ENCODE peak calls at places on chromosomes 11 and 22, in four cellular contexts. P, I, T and S are unnamed samples.

GRCh38 chr22:29044657-29045176 is 16.9 kb downstream of the C22orf31 start:
- DNase-seq in T (peak), P (peak), I (no peak), S (no peak)

GRCh38 chr11:42766191-42766590 is 545.6 kb upstream of the API5 start:
- DNase-seq in P (no peak), I (no peak), T (no peak), S (no peak)

GRCh38 chr11:28105869-28106268 is 2.1 kb downstream of the KIF18A start:
- DNase-seq in T (no peak), I (no peak), P (no peak), S (no peak)

GRCh38 chr11:83069441-83070043 is 2.2 kb downstream of the RAB30 start:
- DNase-seq in T (no peak), P (no peak), I (no peak), S (no peak)

GRCh38 chr22:31243339-31244043 is 31.4 kb downstream of the LIMK2 start:
- DNase-seq in P (no peak), I (no peak), T (no peak), S (no peak)

GRCh38 chr11:116376054-116376453 is 396.7 kb downstream of the BUD13 start:
- DNase-seq in T (no peak), I (no peak), P (no peak), S (no peak)

GRCh38 chr11:77201370-77201769 is 73.3 kb downstream of the MYO7A start:
- DNase-seq in P (no peak), I (no peak), T (peak), S (peak)

GRCh38 chr11:74278721-74279148 is 32.7 kb downstream of the P4HA3 start:
- DNase-seq in P (no peak), I (no peak), T (no peak), S (no peak)

GRCh38 chr11:74321487-74322188 is 10.2 kb upstream of the P4HA3 start:
- DNase-seq in P (peak), I (no peak), T (no peak), S (no peak)

GRCh38 chr11:1072116-1072820 is 2.4 kb upstream of the MUC2 start:
- DNase-seq in P (no peak), T (peak), I (no peak), S (no peak)

GRCh38 chr11:64535811-64536210 is 55.2 kb upstream of the SLC22A12 start:
- DNase-seq in I (no peak), T (no peak), P (no peak), S (no peak)

GRCh38 chr11:105334025-105334714 is 194.6 kb upstream of the CARD18 start:
- DNase-seq in T (no peak), I (no peak), P (no peak), S (peak)

GRCh38 chr11:76252625-76253024 is 46.3 kb upstream of the WNT11 start:
- DNase-seq in I (no peak), P (no peak), T (no peak), S (no peak)

GRCh38 chr22:29165336-29166060 is 40.2 kb upstream of the EMID1 start:
- DNase-seq in T (peak), I (no peak), P (no peak), S (no peak)

GRCh38 chr22:50695421-50696250 is 23.0 kb downstream of the SHANK3 start:
- DNase-seq in I (no peak), T (peak), P (no peak), S (no peak)

GRCh38 chr11:12052676-12053605 is 44.5 kb upstream of the DKK3 start:
- DNase-seq in P (no peak), I (no peak), T (peak), S (no peak)

GRCh38 chr22:24230911-24231656 is 13.8 kb downstream of the GGT5 start:
- DNase-seq in P (no peak), I (no peak), T (peak), S (peak)

GRCh38 chr22:30422481-30423295 is 2.9 kb upstream of the MTFP1 start:
- DNase-seq in P (peak), I (peak), T (peak), S (peak)

GRCh38 chr11:64568041-64568571 is 22.9 kb upstream of the SLC22A12 start:
- DNase-seq in P (no peak), T (peak), I (no peak), S (no peak)

GRCh38 chr22:32501797-32502290 is 27.2 kb downstream of the FBXO7 start:
- DNase-seq in T (no peak), P (no peak), I (no peak), S (no peak)

GRCh38 chr22:31926969-31927368 is 17.4 kb upstream of the YWHAH start:
- DNase-seq in I (no peak), T (no peak), P (no peak), S (no peak)

GRCh38 chr11:33475999-33476398 is 218.8 kb downstream of the HIPK3 start:
- DNase-seq in I (no peak), P (peak), T (no peak), S (no peak)

GRCh38 chr11:118896921-118897591 is 13.4 kb downstream of the CXCR5 start:
- DNase-seq in I (no peak), T (no peak), P (no peak), S (no peak)

GRCh38 chr11:91857194-91857593 is 367.4 kb upstream of the FAT3 start:
- DNase-seq in I (no peak), T (no peak), P (no peak), S (no peak)

GRCh38 chr11:118615282-118615979 is 8.0 kb downstream of the PHLDB1 start:
- DNase-seq in I (no peak), T (no peak), P (peak), S (no peak)

GRCh38 chr11:120106354-120106753 is 31.6 kb downstream of the TRIM29 start:
- DNase-seq in I (no peak), T (no peak), P (no peak), S (no peak)

GRCh38 chr11:47848636-47849155 is 546 bp upstream of the NUP160 start:
- DNase-seq in I (no peak), P (no peak), T (no peak), S (no peak)

GRCh38 chr11:68903631-68904457 is at the start of the genes IGHMBP2 and MRPL21:
- DNase-seq in T (peak), P (peak), I (peak), S (peak)

GRCh38 chr11:134783219-134783618 is 371.2 kb upstream of the B3GAT1 start:
- DNase-seq in T (no peak), I (no peak), P (no peak), S (no peak)

DNA sequence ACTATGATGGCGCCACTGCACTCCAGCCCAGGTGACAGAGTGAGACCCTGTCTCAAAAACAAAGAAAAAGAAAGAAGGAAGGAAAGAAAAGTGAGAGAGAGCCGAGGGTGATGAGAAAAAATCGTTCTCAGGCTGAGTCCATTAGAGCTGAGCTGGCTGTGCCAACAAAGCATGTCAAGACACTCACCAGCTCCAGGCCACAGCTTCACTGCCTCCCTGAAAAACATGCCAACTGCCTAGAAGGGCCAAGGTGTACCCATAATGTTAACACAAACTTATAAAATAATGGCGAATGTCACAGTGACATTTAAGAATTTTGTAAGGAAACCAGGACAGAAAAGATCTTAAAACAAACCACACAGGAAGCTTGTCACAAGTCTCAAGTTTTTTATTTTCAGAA is 5.2 kb downstream of the TMEM121B start:
- DNase-seq in P (no peak), I (no peak), T (no peak), S (no peak)
- H3K4me3 ChIP-seq in P (no peak), I (no peak), T (no peak), S (no peak)

DNA sequence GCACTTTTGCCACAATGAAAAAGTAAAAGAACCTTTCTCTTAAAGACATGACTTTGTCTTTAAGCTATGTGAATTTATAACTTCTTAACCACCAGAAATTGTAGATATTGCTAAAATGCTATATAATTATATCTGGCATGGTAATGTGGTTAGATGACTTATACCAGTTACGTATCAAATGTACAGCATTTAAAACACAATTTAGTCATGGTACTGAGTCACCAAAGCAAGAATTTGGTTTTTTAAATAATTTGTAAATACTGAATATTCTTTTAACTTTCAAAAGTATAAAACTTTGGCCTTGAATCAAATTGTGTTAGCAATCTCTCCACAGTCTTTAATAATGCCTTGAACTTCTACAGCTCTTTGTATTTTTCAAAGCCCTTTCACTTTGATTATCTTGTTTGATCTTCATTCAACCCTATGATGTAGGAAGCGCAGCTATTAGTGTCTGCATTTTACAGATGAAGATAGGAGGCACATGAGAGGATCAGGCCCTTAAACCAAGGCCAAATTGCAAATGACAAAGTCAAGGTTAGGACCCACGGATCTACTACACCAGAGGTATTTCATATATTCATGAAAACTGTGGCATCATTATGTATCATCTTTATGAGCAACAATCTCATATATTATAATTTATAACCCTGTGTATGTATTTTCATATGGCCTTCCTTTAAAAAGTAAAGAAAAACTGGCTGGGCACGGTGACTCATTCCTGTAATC is 4.4 kb upstream of the SYTL2 start:
- DNase-seq in P (no peak), I (no peak), T (no peak), S (no peak)
- TF ChIP-seq POLR2A in P (no peak), I (no peak), T (no peak), S (no peak)

GRCh38 chr11:22626573-22627239 is 1.1 kb upstream of the FANCF start:
- DNase-seq in P (no peak), I (no peak), T (no peak), S (no peak)
- H3K4me3 ChIP-seq in P (peak), I (no peak), T (peak), S (no peak)

GRCh38 chr11:128290106-128290840 is 297.1 kb downstream of the ETS1 start:
- DNase-seq in T (no peak), P (peak), I (peak), S (peak)
- TF ChIP-seq POLR2A in T (peak), P (no peak), I (no peak), S (no peak)

DNA sequence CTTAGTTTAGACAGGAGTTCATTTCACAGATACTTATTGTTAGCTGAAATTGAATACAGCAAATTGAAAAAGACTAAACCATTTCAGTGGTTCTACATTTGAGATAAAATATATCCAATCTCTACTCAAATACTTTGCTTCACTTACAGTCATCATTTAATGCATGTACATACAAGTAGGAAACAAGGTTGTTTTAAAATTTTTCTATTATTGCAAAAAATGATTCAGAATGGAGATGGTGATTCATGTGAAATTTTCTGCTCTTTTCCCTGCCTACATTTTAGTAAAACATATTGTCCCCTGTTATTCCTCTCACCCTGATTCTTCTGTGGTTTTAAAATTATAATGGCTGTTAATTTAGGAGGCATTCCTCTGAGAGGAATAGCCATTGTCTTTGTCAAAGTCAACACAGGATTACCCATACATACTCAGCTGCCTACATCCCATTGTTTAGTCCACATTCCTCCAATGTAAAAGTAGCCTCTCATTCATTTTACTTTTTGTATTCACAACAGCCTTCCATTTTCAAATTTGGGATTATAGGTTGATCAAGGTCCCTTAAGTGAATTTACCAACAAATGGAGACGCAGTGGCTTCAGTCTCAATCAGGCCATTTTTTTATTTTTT is 60.1 kb downstream of the TRPC6 start:
- DNase-seq in P (no peak), T (no peak), I (no peak), S (no peak)
- H3K4me3 ChIP-seq in P (no peak), T (no peak), I (no peak), S (no peak)

GRCh38 chr11:125770583-125770982 is 8.0 kb downstream of the PATE2 start:
- DNase-seq in P (no peak), I (no peak), T (no peak), S (no peak)

GRCh38 chr11:125772834-125773505 is 5.7 kb downstream of the PATE2 start:
- DNase-seq in I (no peak), T (no peak), P (no peak), S (no peak)

GRCh38 chr11:125768256-125769046 is 10.2 kb downstream of the PATE2 start:
- DNase-seq in T (no peak), P (no peak), I (no peak), S (peak)

GRCh38 chr11:125777309-125777708 is 1.3 kb downstream of the PATE2 start:
- DNase-seq in I (no peak), T (no peak), P (no peak), S (no peak)

GRCh38 chr11:125773516-125773915 is 5.1 kb downstream of the PATE2 start:
- DNase-seq in I (no peak), T (no peak), P (no peak), S (no peak)
- TF ChIP-seq POLR2A in I (no peak), T (no peak), P (no peak), S (no peak)

DNA sequence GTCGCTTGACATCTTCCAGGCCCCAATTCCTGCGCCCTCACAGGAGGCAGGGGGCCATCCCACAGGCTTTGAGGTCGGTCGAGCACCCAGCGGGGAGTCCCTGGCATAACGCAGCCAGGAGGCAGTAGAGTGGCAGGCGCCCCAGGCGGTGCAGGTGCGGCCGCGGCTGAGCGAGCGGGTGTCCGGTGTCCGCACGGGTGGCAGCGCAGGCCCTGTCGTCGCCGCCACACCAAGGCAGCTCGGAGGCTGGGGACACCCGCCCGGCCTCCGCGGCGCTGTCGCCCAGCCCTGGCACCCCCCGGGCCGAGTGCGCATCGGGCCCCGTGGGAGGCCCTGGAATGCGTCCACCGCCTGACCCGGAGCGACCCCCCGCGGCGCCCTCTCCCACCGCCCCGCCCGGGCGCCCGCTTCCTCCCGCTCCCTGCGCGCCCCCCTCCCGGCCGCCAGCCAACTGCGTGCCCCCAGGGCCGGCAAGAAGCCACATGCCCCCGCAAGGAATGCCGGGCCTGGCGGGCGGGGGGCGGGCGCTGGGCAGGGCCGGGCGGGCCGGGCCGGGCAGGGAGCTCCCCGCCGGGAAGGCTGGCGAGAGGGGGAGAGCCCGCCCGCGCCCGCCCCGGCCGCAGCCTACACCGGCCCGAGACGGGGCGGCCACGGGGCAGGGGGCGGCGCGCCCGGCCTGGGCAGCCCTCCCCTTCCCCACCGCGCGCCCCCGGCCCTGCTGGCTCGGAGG is 33.9 kb downstream of the PRDM11 start:
- DNase-seq in T (no peak), P (no peak), I (no peak), S (peak)
- H3K4me3 ChIP-seq in T (peak), P (peak), I (peak), S (peak)

GRCh38 chr11:72113170-72113808 is 794 bp upstream of the ANAPC15 start:
- DNase-seq in T (no peak), I (no peak), P (no peak), S (no peak)

GRCh38 chr11:72111803-72112540 is 523 bp downstream of the ANAPC15 start:
- DNase-seq in T (peak), I (peak), P (peak), S (peak)

GRCh38 chr11:72114570-72114969 is 2.1 kb upstream of the ANAPC15 start:
- DNase-seq in P (no peak), I (no peak), T (no peak), S (no peak)

GRCh38 chr11:72111300-72111699 is 1.2 kb downstream of the ANAPC15 start:
- DNase-seq in T (no peak), P (no peak), I (no peak), S (no peak)

GRCh38 chr11:72112541-72113136 is at the start of gene ANAPC15:
- DNase-seq in P (peak), T (peak), I (peak), S (peak)
- TF ChIP-seq POLR2A in P (peak), T (peak), I (peak), S (peak)

GRCh38 chr11:132988381-132988780 is 543.9 kb downstream of the OPCML start:
- DNase-seq in T (no peak), I (no peak), P (no peak), S (no peak)
- H3K4me3 ChIP-seq in T (no peak), I (no peak), P (no peak), S (no peak)

GRCh38 chr11:2884424-2884815 is 1.2 kb downstream of the CDKN1C start:
- DNase-seq in P (no peak), I (no peak), T (no peak), S (peak)
- TF ChIP-seq POLR2A in P (no peak), I (no peak), T (no peak), S (no peak)